ENCODE peak calls at places on chromosomes 3 and 15, in five cellular contexts. One of them, this sample, is unnamed.

GRCh38 chr15:87477759-87478687 is 778.5 kb downstream of the NTRK3 start:
- DNase-seq in HL-60: no peak
- DNase-seq in Peyer's patch: peak; percentile 46
- DNase-seq in NB4: peak; percentile 18
- DNase-seq in esophagus squamous epithelium: no peak
- DNase-seq in this sample: peak; percentile 5

GRCh38 chr15:47517737-47518136 is 199.6 kb upstream of the SEMA6D start:
- DNase-seq in esophagus squamous epithelium: no peak
- DNase-seq in NB4: no peak
- DNase-seq in Peyer's patch: no peak
- DNase-seq in HL-60: peak; percentile 12
- DNase-seq in this sample: no peak

GRCh38 chr3:157204431-157204830 is 44.5 kb upstream of the CCNL1 start:
- DNase-seq in esophagus squamous epithelium: no peak
- DNase-seq in Peyer's patch: no peak
- DNase-seq in NB4: peak; percentile 36
- DNase-seq in HL-60: no peak
- DNase-seq in this sample: no peak

GRCh38 chr3:134654031-134654430 is 3.2 kb upstream of the KY start:
- DNase-seq in esophagus squamous epithelium: no peak
- DNase-seq in HL-60: no peak
- DNase-seq in NB4: no peak
- DNase-seq in Peyer's patch: no peak
- DNase-seq in this sample: no peak

GRCh38 chr3:13008114-13008995 is 64.9 kb downstream of the IQSEC1 start:
- DNase-seq in esophagus squamous epithelium: no peak
- DNase-seq in NB4: no peak
- DNase-seq in HL-60: no peak
- DNase-seq in Peyer's patch: no peak
- DNase-seq in this sample: no peak

GRCh38 chr15:31299588-31300207 is 26.9 kb upstream of the KLF13 start:
- DNase-seq in Peyer's patch: peak; percentile 40
- DNase-seq in esophagus squamous epithelium: no peak
- DNase-seq in HL-60: no peak
- DNase-seq in NB4: no peak
- DNase-seq in this sample: no peak

GRCh38 chr3:31014317-31015040 is 120.0 kb upstream of the GADL1 start:
- DNase-seq in Peyer's patch: no peak
- DNase-seq in esophagus squamous epithelium: no peak
- DNase-seq in NB4: no peak
- DNase-seq in HL-60: no peak
- DNase-seq in this sample: no peak

GRCh38 chr3:132347095-132347494 is 29.9 kb downstream of the ACP3 start:
- DNase-seq in HL-60: no peak
- DNase-seq in esophagus squamous epithelium: no peak
- DNase-seq in Peyer's patch: no peak
- DNase-seq in NB4: no peak
- DNase-seq in this sample: peak; percentile 43

GRCh38 chr3:64445318-64446300 is 220.3 kb upstream of the PRICKLE2 start:
- DNase-seq in esophagus squamous epithelium: no peak
- DNase-seq in HL-60: no peak
- DNase-seq in NB4: no peak
- DNase-seq in Peyer's patch: no peak
- DNase-seq in this sample: peak; percentile 64

GRCh38 chr3:17678116-17678741 is 64.2 kb downstream of the TBC1D5 start:
- DNase-seq in esophagus squamous epithelium: no peak
- DNase-seq in NB4: no peak
- DNase-seq in Peyer's patch: no peak
- DNase-seq in HL-60: no peak
- DNase-seq in this sample: no peak

GRCh38 chr15:81880314-81880713 is 165.5 kb downstream of the MEX3B start:
- DNase-seq in Peyer's patch: no peak
- DNase-seq in HL-60: no peak
- DNase-seq in esophagus squamous epithelium: no peak
- DNase-seq in NB4: peak; percentile 6
- DNase-seq in this sample: no peak

GRCh38 chr3:21839181-21839580 is 88.2 kb upstream of the ZNF385D start:
- DNase-seq in HL-60: no peak
- DNase-seq in NB4: no peak
- DNase-seq in esophagus squamous epithelium: no peak
- DNase-seq in Peyer's patch: no peak
- DNase-seq in this sample: no peak

GRCh38 chr15:65079580-65079979 is 3.0 kb downstream of the KBTBD13 start:
- DNase-seq in HL-60: no peak
- DNase-seq in NB4: no peak
- DNase-seq in esophagus squamous epithelium: no peak
- DNase-seq in Peyer's patch: no peak
- DNase-seq in this sample: no peak

GRCh38 chr3:135023985-135024658 is 229.1 kb downstream of the EPHB1 start:
- DNase-seq in esophagus squamous epithelium: no peak
- DNase-seq in HL-60: no peak
- DNase-seq in NB4: no peak
- DNase-seq in Peyer's patch: no peak
- DNase-seq in this sample: no peak

GRCh38 chr15:88812137-88812536 is 8.9 kb downstream of the ACAN start:
- DNase-seq in Peyer's patch: no peak
- DNase-seq in esophagus squamous epithelium: no peak
- DNase-seq in HL-60: no peak
- DNase-seq in NB4: no peak
- DNase-seq in this sample: no peak

GRCh38 chr15:74621936-74622335 is 6.3 kb downstream of the CLK3 start:
- DNase-seq in esophagus squamous epithelium: no peak
- DNase-seq in Peyer's patch: no peak
- DNase-seq in NB4: no peak
- DNase-seq in HL-60: no peak
- DNase-seq in this sample: no peak

GRCh38 chr3:169382309-169382708 is 281.2 kb downstream of the MECOM start:
- DNase-seq in NB4: no peak
- DNase-seq in HL-60: no peak
- DNase-seq in Peyer's patch: no peak
- DNase-seq in esophagus squamous epithelium: no peak
- DNase-seq in this sample: no peak

GRCh38 chr3:73716418-73716817 is 91.7 kb upstream of the PDZRN3 start:
- DNase-seq in NB4: no peak
- DNase-seq in HL-60: no peak
- DNase-seq in Peyer's patch: no peak
- DNase-seq in esophagus squamous epithelium: no peak
- DNase-seq in this sample: no peak

GRCh38 chr3:43128458-43128857 is 22.6 kb upstream of the POMGNT2 start:
- DNase-seq in Peyer's patch: no peak
- DNase-seq in esophagus squamous epithelium: no peak
- DNase-seq in NB4: no peak
- DNase-seq in HL-60: no peak
- DNase-seq in this sample: no peak

GRCh38 chr3:71129611-71130515 is 453.7 kb downstream of the FOXP1 start:
- DNase-seq in Peyer's patch: no peak
- DNase-seq in NB4: peak; percentile 46
- DNase-seq in esophagus squamous epithelium: no peak
- DNase-seq in HL-60: peak; percentile 13
- DNase-seq in this sample: no peak

GRCh38 chr3:147864754-147865354 is 455.7 kb downstream of the ZIC1 start:
- DNase-seq in Peyer's patch: no peak
- DNase-seq in HL-60: no peak
- DNase-seq in esophagus squamous epithelium: no peak
- DNase-seq in NB4: peak; percentile 2
- DNase-seq in this sample: no peak

GRCh38 chr3:103085465-103085864 is 650.6 kb downstream of the ZPLD1 start:
- DNase-seq in NB4: no peak
- DNase-seq in Peyer's patch: no peak
- DNase-seq in esophagus squamous epithelium: no peak
- DNase-seq in HL-60: no peak
- DNase-seq in this sample: no peak

GRCh38 chr3:167467848-167468611 is 5.8 kb downstream of the SERPINI2 start:
- DNase-seq in HL-60: no peak
- DNase-seq in Peyer's patch: no peak
- DNase-seq in esophagus squamous epithelium: no peak
- DNase-seq in NB4: no peak
- DNase-seq in this sample: no peak

GRCh38 chr3:143974181-143974876 is 2.7 kb downstream of the DIPK2A start:
- DNase-seq in esophagus squamous epithelium: no peak
- DNase-seq in Peyer's patch: no peak
- DNase-seq in NB4: no peak
- DNase-seq in HL-60: no peak
- DNase-seq in this sample: no peak

GRCh38 chr3:143973352-143974021 is 1.9 kb downstream of the DIPK2A start:
- DNase-seq in esophagus squamous epithelium: no peak
- DNase-seq in HL-60: no peak
- DNase-seq in NB4: peak; percentile 22
- DNase-seq in Peyer's patch: no peak
- DNase-seq in this sample: no peak

GRCh38 chr3:143971367-143972154 is at the start of gene DIPK2A:
- DNase-seq in NB4: peak; percentile 95
- DNase-seq in Peyer's patch: peak; percentile 98
- DNase-seq in esophagus squamous epithelium: peak; percentile 91
- DNase-seq in HL-60: peak; percentile 95
- DNase-seq in this sample: peak; percentile 97

GRCh38 chr3:143972155-143972494 is 502 bp downstream of the DIPK2A start:
- DNase-seq in esophagus squamous epithelium: no peak
- DNase-seq in Peyer's patch: no peak
- DNase-seq in NB4: no peak
- DNase-seq in HL-60: no peak
- DNase-seq in this sample: no peak

GRCh38 chr3:143972495-143973351 is 1.1 kb downstream of the DIPK2A start:
- DNase-seq in NB4: peak; percentile 86
- DNase-seq in HL-60: peak; percentile 90
- DNase-seq in Peyer's patch: peak; percentile 89
- DNase-seq in esophagus squamous epithelium: peak; percentile 38
- DNase-seq in this sample: peak; percentile 80
- TF ChIP-seq CTCF in NB4: no peak
- TF ChIP-seq CTCF in HL-60: no peak
- TF ChIP-seq CTCF in Peyer's patch: peak; percentile 15
- TF ChIP-seq CTCF in esophagus squamous epithelium: peak; percentile 48
- TF ChIP-seq CTCF in this sample: peak; percentile 53

DNA sequence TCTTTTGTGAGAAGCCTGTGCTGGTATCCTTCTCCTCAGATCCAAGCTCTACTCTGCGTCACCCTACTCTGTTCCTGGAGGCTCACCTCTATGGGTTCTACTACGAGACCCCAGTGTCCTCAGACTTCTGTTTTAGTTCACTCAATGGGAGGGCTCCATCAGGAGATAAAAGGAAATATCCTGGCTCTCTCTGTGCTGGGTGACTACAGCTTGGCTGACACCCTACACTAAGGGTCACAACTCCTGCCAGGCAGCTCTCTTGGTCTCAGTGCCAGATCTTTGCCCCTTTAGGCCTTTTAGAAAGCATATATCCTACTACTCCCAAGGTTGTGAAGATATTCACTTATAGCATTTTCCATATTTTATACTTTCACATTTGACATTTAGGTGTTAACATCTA is 46.5 kb downstream of the SPG11 start:
- DNase-seq in Peyer's patch: no peak
- DNase-seq in esophagus squamous epithelium: no peak
- DNase-seq in HL-60: no peak
- DNase-seq in NB4: no peak
- DNase-seq in this sample: no peak
- TF ChIP-seq CTCF in Peyer's patch: no peak
- TF ChIP-seq CTCF in esophagus squamous epithelium: no peak
- TF ChIP-seq CTCF in HL-60: no peak
- TF ChIP-seq CTCF in NB4: no peak
- TF ChIP-seq CTCF in this sample: no peak

GRCh38 chr3:50160561-50160983 is 5.4 kb downstream of the SEMA3F start:
- DNase-seq in NB4: no peak
- DNase-seq in HL-60: no peak
- DNase-seq in esophagus squamous epithelium: no peak
- DNase-seq in Peyer's patch: peak; percentile 51
- DNase-seq in this sample: no peak

GRCh38 chr3:50157821-50158556 is 2.9 kb downstream of the SEMA3F start:
- DNase-seq in Peyer's patch: no peak
- DNase-seq in HL-60: no peak
- DNase-seq in NB4: no peak
- DNase-seq in esophagus squamous epithelium: no peak
- DNase-seq in this sample: peak; percentile 61

GRCh38 chr3:50156991-50157493 is 1.9 kb downstream of the SEMA3F start:
- DNase-seq in HL-60: no peak
- DNase-seq in NB4: no peak
- DNase-seq in esophagus squamous epithelium: no peak
- DNase-seq in Peyer's patch: no peak
- DNase-seq in this sample: peak; percentile 77

GRCh38 chr3:50156549-50156948 is 1.4 kb downstream of the SEMA3F start:
- DNase-seq in NB4: no peak
- DNase-seq in Peyer's patch: no peak
- DNase-seq in esophagus squamous epithelium: no peak
- DNase-seq in HL-60: no peak
- DNase-seq in this sample: no peak

GRCh38 chr3:50158747-50159146 is 3.6 kb downstream of the SEMA3F start:
- DNase-seq in NB4: no peak
- DNase-seq in HL-60: no peak
- DNase-seq in esophagus squamous epithelium: no peak
- DNase-seq in Peyer's patch: no peak
- DNase-seq in this sample: no peak
- TF ChIP-seq CTCF in NB4: no peak
- TF ChIP-seq CTCF in HL-60: no peak
- TF ChIP-seq CTCF in esophagus squamous epithelium: no peak
- TF ChIP-seq CTCF in Peyer's patch: no peak
- TF ChIP-seq CTCF in this sample: no peak

GRCh38 chr15:52349062-52349700 is 53.6 kb upstream of the MYO5C start:
- DNase-seq in NB4: no peak
- DNase-seq in esophagus squamous epithelium: no peak
- DNase-seq in HL-60: no peak
- DNase-seq in Peyer's patch: no peak
- DNase-seq in this sample: no peak
- TF ChIP-seq CTCF in NB4: no peak
- TF ChIP-seq CTCF in esophagus squamous epithelium: no peak
- TF ChIP-seq CTCF in HL-60: no peak
- TF ChIP-seq CTCF in Peyer's patch: no peak
- TF ChIP-seq CTCF in this sample: no peak

GRCh38 chr3:29557186-29557585 is 276.3 kb downstream of the RBMS3 start:
- DNase-seq in HL-60: no peak
- DNase-seq in Peyer's patch: no peak
- DNase-seq in NB4: no peak
- DNase-seq in esophagus squamous epithelium: no peak
- DNase-seq in this sample: no peak

GRCh38 chr3:29557825-29558224 is 277.0 kb downstream of the RBMS3 start:
- DNase-seq in NB4: no peak
- DNase-seq in esophagus squamous epithelium: no peak
- DNase-seq in Peyer's patch: no peak
- DNase-seq in HL-60: no peak
- DNase-seq in this sample: no peak

GRCh38 chr3:29555590-29555989 is 274.7 kb downstream of the RBMS3 start:
- DNase-seq in Peyer's patch: no peak
- DNase-seq in esophagus squamous epithelium: no peak
- DNase-seq in NB4: no peak
- DNase-seq in HL-60: no peak
- DNase-seq in this sample: no peak

GRCh38 chr3:29554584-29554983 is 273.7 kb downstream of the RBMS3 start:
- DNase-seq in NB4: no peak
- DNase-seq in esophagus squamous epithelium: no peak
- DNase-seq in Peyer's patch: no peak
- DNase-seq in HL-60: no peak
- DNase-seq in this sample: no peak

GRCh38 chr3:29552036-29552435 is 271.2 kb downstream of the RBMS3 start:
- DNase-seq in NB4: no peak
- DNase-seq in esophagus squamous epithelium: no peak
- DNase-seq in HL-60: no peak
- DNase-seq in Peyer's patch: no peak
- DNase-seq in this sample: no peak
- TF ChIP-seq CTCF in NB4: no peak
- TF ChIP-seq CTCF in esophagus squamous epithelium: no peak
- TF ChIP-seq CTCF in HL-60: no peak
- TF ChIP-seq CTCF in Peyer's patch: no peak
- TF ChIP-seq CTCF in this sample: no peak

GRCh38 chr3:16058511-16058910 is 116.0 kb upstream of the GALNT15 start:
- DNase-seq in Peyer's patch: no peak
- DNase-seq in NB4: no peak
- DNase-seq in HL-60: no peak
- DNase-seq in esophagus squamous epithelium: no peak
- DNase-seq in this sample: no peak
- TF ChIP-seq CTCF in Peyer's patch: no peak
- TF ChIP-seq CTCF in NB4: no peak
- TF ChIP-seq CTCF in HL-60: no peak
- TF ChIP-seq CTCF in esophagus squamous epithelium: no peak
- TF ChIP-seq CTCF in this sample: no peak

This sample was measured in thyroid gland.